ENCODE peak calls at places on chromosomes 2 and 18, in eight cellular contexts. K, F, E, M, V, X, Y and J are unnamed samples.

GRCh38 chr2:239157766-239158165 is 243.1 kb downstream of the HDAC4 start:
- DNase-seq in K (peak), F (peak), E (no peak), M (no peak), V (peak), X (peak), Y (no peak), J (no peak)

GRCh38 chr2:10148268-10148667 is 25.7 kb downstream of the RRM2 start:
- DNase-seq in K (no peak), F (no peak), E (no peak), M (no peak), V (no peak), X (no peak), Y (no peak), J (no peak)

GRCh38 chr2:210392469-210392881 is 77.5 kb upstream of the MYL1 start:
- DNase-seq in K (no peak), F (no peak), E (no peak), M (no peak), V (no peak), X (no peak), Y (no peak), J (no peak)

GRCh38 chr2:240296611-240297552 is 138.6 kb upstream of the GPC1 start:
- DNase-seq in K (no peak), F (no peak), E (no peak), M (no peak), V (no peak), X (no peak), Y (no peak), J (no peak)

GRCh38 chr2:65279756-65280155 is 52.1 kb downstream of the ACTR2 start:
- DNase-seq in K (no peak), F (no peak), E (no peak), M (no peak), V (no peak), X (no peak), Y (no peak), J (no peak)

GRCh38 chr2:211014376-211014775 is 458.0 kb downstream of the CPS1 start:
- DNase-seq in K (no peak), F (no peak), E (no peak), M (no peak), V (no peak), X (no peak), Y (no peak), J (no peak)

GRCh38 chr2:72155737-72156136 is 8.1 kb upstream of the CYP26B1 start:
- DNase-seq in K (no peak), F (no peak), E (no peak), M (no peak), V (no peak), X (no peak), Y (no peak), J (no peak)

GRCh38 chr18:12423393-12423792 is 15.7 kb downstream of the PRELID3A start:
- DNase-seq in K (no peak), F (no peak), E (no peak), M (no peak), V (no peak), X (no peak), Y (no peak), J (no peak)

GRCh38 chr2:44329343-44329742 is 32.0 kb downstream of the PREPL start:
- DNase-seq in K (no peak), F (no peak), E (no peak), M (no peak), V (no peak), X (no peak), Y (no peak), J (no peak)

GRCh38 chr2:237652181-237652580 is 24.8 kb downstream of the LRRFIP1 start:
- DNase-seq in K (no peak), F (no peak), E (no peak), M (no peak), V (no peak), X (no peak), Y (no peak), J (no peak)
- TF ChIP-seq CTCF in K (no peak), F (no peak), E (no peak), M (no peak), V (no peak), X (no peak), Y (no peak), J (no peak)

GRCh38 chr2:127128508-127128907 is 21.6 kb upstream of the BIN1 start:
- DNase-seq in K (no peak), F (no peak), E (no peak), M (no peak), V (no peak), X (peak), Y (no peak), J (no peak)
- TF ChIP-seq CTCF in K (no peak), F (no peak), E (no peak), M (no peak), V (no peak), X (no peak), Y (no peak), J (no peak)

DNA sequence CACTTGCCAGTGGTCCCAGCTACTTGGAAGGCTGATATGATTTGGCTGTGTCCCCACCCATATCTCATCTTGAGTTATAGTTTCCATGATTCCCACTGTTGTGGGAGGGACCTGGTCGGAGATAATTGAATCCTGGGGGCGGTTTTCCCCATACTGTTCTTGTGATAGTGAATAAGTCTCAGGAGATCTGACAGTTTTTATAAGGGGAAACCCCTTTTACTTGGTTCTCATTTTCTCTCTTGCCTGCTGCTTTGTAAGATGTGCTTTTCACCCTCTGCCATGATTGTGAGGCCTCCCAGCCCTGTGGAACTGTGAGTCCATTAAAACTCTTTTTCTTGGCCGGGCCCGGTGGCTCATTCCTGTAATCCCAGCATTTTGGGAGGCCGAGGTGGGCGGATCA is 265.4 kb upstream of the SPOPL start:
- DNase-seq in K (no peak), F (no peak), E (no peak), M (no peak), V (no peak), X (no peak), Y (no peak), J (no peak)
- TF ChIP-seq CTCF in K (no peak), F (no peak), E (no peak), M (no peak), V (no peak), X (no peak), Y (no peak), J (no peak)

DNA sequence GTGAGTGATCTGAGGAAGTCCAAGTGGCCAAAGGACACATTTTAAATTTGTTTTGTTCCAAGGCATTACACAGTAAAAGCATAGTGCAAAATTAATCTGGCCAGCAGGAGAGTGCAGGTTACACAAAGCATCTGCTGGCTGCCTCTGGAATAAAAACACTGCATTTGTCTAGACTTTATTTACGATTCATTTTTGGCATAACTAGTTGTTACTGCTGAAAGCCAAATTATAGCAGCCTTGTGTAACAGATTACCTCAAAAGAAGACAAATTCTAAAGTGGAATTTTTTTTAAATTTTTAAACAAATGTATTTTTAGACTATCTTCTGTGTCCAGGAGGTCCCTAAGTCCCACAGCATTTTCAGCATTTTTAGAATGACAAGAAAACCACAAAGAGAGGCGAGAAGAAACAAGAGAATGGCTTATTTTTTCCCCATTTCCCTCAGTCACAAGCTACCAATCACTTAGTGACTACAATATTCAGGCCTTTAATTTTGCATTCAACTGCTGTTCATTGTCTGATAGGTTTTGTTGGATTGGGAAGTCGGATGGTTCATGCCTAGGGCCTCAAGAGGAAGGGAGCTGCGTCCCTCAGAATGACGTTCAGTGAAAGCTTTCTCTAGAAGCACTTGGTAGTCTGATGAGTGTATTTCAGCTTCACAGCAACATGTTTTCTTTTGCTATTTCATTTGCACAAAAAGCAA is 46.0 kb downstream of the TMEFF2 start:
- DNase-seq in K (peak), F (no peak), E (peak), M (peak), V (no peak), X (no peak), Y (no peak), J (peak)
- TF ChIP-seq CTCF in K (peak), F (no peak), E (peak), M (no peak), V (no peak), X (no peak), Y (no peak), J (peak)

DNA sequence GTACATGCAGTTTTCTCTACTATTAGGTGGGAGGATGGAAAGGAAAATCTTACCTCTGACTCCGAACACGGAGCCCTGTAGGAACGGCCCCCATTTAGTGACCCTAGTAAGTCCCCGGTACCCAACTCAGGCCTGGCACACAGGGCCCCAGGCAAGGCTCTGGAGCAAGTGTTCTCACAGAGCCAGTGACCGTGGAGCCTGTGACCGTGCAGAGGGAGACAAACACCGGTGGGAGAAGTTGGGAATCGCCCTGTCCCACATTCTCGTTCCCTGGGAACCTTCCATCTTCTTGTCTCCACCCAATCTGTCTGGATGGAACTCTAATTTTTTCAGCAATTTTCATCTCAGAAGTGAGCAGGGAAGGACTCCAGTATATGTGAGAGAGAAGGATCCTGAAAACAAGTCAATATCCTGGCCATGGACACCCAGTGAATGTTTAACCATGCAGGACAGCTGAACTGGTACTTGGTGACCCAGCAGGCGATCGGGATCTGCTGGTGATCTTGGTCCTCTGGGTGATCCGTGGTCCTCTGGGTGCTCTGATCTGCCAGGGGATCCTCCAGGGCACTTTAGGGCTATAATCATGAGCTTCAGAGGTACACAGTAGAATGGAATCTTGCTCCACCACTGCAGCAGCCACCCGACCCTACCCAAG is 348.6 kb upstream of the ID2 start:
- DNase-seq in K (no peak), F (no peak), E (no peak), M (no peak), V (no peak), X (no peak), Y (no peak), J (no peak)
- TF ChIP-seq CTCF in K (no peak), F (no peak), E (no peak), M (no peak), V (no peak), X (no peak), Y (no peak), J (no peak)

GRCh38 chr2:12548906-12549305 is 167.8 kb upstream of the TRIB2 start:
- DNase-seq in K (no peak), F (no peak), E (no peak), M (no peak), V (no peak), X (no peak), Y (no peak), J (no peak)

GRCh38 chr2:12544221-12544558 is 172.5 kb upstream of the TRIB2 start:
- DNase-seq in K (no peak), F (no peak), E (no peak), M (no peak), V (no peak), X (no peak), Y (no peak), J (no peak)

GRCh38 chr2:12543452-12544220 is 173.1 kb upstream of the TRIB2 start:
- DNase-seq in K (peak), F (no peak), E (no peak), M (no peak), V (no peak), X (no peak), Y (no peak), J (no peak)

GRCh38 chr2:12549641-12550040 is 167.1 kb upstream of the TRIB2 start:
- DNase-seq in K (peak), F (no peak), E (peak), M (no peak), V (no peak), X (no peak), Y (no peak), J (peak)

DNA sequence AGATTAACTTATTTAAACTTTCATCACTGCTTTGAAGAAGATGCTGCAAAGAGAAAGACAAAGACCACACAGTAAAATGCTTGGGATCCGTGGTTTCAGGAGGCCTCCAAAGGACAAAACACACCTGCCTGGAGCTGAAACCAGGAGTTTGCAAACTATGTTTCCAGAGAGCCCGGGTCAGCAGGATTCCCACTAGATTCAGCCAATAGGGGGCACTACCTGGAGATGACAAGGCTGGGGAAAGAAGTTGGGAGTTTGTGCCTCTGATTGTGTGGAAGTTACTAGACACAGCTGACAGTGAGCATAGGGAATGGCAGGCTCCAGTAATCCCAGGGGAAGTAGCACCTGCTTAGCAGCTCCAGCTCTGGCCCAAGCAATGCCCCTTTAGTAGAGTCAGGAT is 169.0 kb upstream of the TRIB2 start:
- DNase-seq in K (no peak), F (no peak), E (no peak), M (no peak), V (no peak), X (no peak), Y (no peak), J (no peak)
- TF ChIP-seq CTCF in K (peak), F (no peak), E (no peak), M (no peak), V (peak), X (no peak), Y (no peak), J (peak)

DNA sequence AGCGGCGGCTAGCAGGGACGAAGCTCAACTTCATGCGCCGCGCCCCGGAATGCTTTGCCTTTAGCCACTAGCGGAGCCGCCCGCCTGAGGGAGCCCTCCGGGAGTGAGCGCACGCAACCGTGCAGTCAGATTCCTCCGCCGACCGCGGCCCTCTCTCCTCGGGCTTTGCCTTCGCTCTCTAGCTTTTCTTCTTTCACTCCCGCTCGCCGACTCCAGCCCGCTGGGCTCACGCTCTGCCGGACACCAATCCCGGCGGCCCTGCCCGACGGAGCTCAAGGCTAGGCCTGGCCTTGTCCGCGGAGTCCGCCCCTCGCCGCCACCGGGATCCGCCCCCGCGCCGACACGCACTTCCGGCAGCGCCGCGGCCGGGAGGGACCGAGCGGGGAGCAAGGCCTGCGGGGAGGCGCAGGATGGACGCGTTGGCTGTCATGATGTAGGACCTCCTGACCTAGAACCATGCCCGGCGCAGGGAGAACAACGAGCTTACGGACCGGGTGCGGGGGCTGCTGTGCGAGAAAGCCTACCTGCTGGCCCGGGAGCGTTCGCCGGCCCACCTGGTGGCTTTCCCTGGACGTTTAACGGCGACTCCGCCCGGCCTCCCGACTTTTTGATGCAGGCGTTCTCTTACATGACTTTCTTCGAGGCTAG is 40.8 kb upstream of the AKAIN1 start:
- DNase-seq in K (peak), F (peak), E (peak), M (peak), V (peak), X (peak), Y (peak), J (peak)
- TF ChIP-seq CTCF in K (peak), F (peak), E (no peak), M (peak), V (no peak), X (peak), Y (peak), J (peak)

GRCh38 chr18:74388227-74388626 is 68.9 kb downstream of the DIPK1C start:
- DNase-seq in K (no peak), F (no peak), E (no peak), M (no peak), V (no peak), X (no peak), Y (no peak), J (no peak)
- TF ChIP-seq CTCF in K (no peak), F (no peak), E (no peak), M (no peak), V (no peak), X (no peak), Y (no peak), J (no peak)

GRCh38 chr18:55856679-55857078 is 268.7 kb upstream of the TCF4 start:
- DNase-seq in K (no peak), F (no peak), E (no peak), M (no peak), V (no peak), X (no peak), Y (no peak), J (no peak)

GRCh38 chr18:55856191-55856590 is 268.2 kb upstream of the TCF4 start:
- DNase-seq in K (peak), F (no peak), E (peak), M (no peak), V (no peak), X (no peak), Y (no peak), J (peak)

GRCh38 chr18:55850904-55851303 is 262.9 kb upstream of the TCF4 start:
- DNase-seq in K (no peak), F (no peak), E (no peak), M (no peak), V (no peak), X (no peak), Y (no peak), J (no peak)

GRCh38 chr18:55857409-55857808 is 269.4 kb upstream of the TCF4 start:
- DNase-seq in K (no peak), F (no peak), E (no peak), M (no peak), V (no peak), X (no peak), Y (no peak), J (no peak)

GRCh38 chr18:55853268-55853667 is 265.3 kb upstream of the TCF4 start:
- DNase-seq in K (no peak), F (no peak), E (no peak), M (no peak), V (no peak), X (no peak), Y (no peak), J (no peak)
- TF ChIP-seq CTCF in K (no peak), F (no peak), E (no peak), M (no peak), V (no peak), X (no peak), Y (no peak), J (no peak)

DNA sequence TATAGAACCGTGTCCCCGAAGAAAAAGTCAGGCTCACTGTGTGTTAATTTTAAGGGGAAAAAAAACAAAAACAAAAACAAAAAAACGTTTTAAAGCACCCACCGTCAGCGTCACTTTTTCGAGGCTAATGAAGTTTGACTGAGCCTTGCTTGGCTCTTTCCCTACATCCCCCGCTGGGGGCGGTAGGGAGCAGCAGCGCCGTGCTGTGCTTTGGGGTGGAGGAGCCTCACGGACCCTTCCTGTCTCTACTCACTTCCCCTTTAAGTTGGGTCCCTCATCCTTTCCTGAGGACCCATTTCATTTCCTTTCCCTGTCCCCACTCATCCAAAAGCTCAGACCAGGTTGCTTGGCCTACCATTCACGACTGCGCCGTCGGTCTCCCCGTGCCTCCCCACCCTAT is 82.8 kb upstream of the RPL31 start:
- DNase-seq in K (no peak), F (peak), E (no peak), M (no peak), V (no peak), X (no peak), Y (no peak), J (no peak)
- TF ChIP-seq CTCF in K (peak), F (peak), E (peak), M (no peak), V (peak), X (no peak), Y (peak), J (peak)